ENCODE peak calls at places on chromosomes 4 and X, in five cellular contexts. M, J, D, X and I are unnamed samples.

GRCh38 chrX:113741744-113742143 is 842.1 kb upstream of the HTR2C start:
- DNase-seq in D (peak; percentile 26), M (peak; percentile 28), X (no peak), J (peak; percentile 5), I (no peak)

GRCh38 chr4:179728305-179728704 is 2286.1 kb upstream of the AGA start:
- DNase-seq in D (no peak), M (no peak), X (no peak), J (no peak), I (no peak)

GRCh38 chrX:13151806-13152510 is 107.5 kb upstream of the FAM9C start:
- DNase-seq in J (no peak), D (peak; percentile 53), X (no peak), M (no peak), I (no peak)

GRCh38 chr4:96472103-96472867 is 632.4 kb downstream of the PDHA2 start:
- DNase-seq in J (no peak), X (no peak), M (no peak), D (no peak), I (no peak)

GRCh38 chrX:1592128-1592862 is 891 bp downstream of the AKAP17A start:
- DNase-seq in J (peak; percentile 27), D (peak; percentile 38), X (peak; percentile 66), M (no peak), I (no peak)

GRCh38 chr4:83504974-83505373 is 20.1 kb upstream of the ABRAXAS1 start:
- DNase-seq in M (no peak), J (no peak), X (no peak), D (no peak), I (no peak)

GRCh38 chr4:139762715-139763114 is 97.1 kb downstream of the MGST2 start:
- DNase-seq in D (no peak), X (no peak), M (no peak), J (no peak), I (no peak)

GRCh38 chr4:176752191-176752749 is 40.5 kb downstream of the VEGFC start:
- DNase-seq in X (no peak), D (no peak), J (no peak), M (no peak), I (no peak)

GRCh38 chr4:13605330-13605729 is 22.2 kb downstream of the BOD1L1 start:
- DNase-seq in X (no peak), M (no peak), D (no peak), J (no peak), I (no peak)